ENCODE peak calls at places on chromosomes 3 and 15, in five cellular contexts. W, Z, X, G and Y are unnamed samples.

GRCh38 chr15:70473623-70474366 is 289.6 kb downstream of the UACA start:
- DNase-seq in W (no peak), Z (no peak), X (peak; percentile 44), G (no peak), Y (no peak)

GRCh38 chr3:30681276-30682211 is 75.1 kb downstream of the TGFBR2 start:
- DNase-seq in W (no peak), Z (peak; percentile 9), X (peak; percentile 60), G (no peak), Y (no peak)

GRCh38 chr15:25136119-25136518 is 181.3 kb downstream of the SNRPN start:
- DNase-seq in W (no peak), Z (no peak), X (peak; percentile 54), G (no peak), Y (no peak)

GRCh38 chr3:136070953-136071949 is 105.7 kb downstream of the PPP2R3A start:
- DNase-seq in W (no peak), Z (peak; percentile 93), X (peak; percentile 68), G (no peak), Y (no peak)

GRCh38 chr3:36032180-36032895 is 348.0 kb upstream of the STAC start:
- DNase-seq in W (no peak), Z (no peak), X (no peak), G (no peak), Y (no peak)

GRCh38 chr3:195103623-195104022 is 167.3 kb downstream of the XXYLT1 start:
- DNase-seq in W (no peak), Z (no peak), X (no peak), G (no peak), Y (no peak)

GRCh38 chr15:49832421-49832980 is 211.7 kb downstream of the DTWD1 start:
- DNase-seq in W (no peak), Z (no peak), X (peak; percentile 8), G (no peak), Y (no peak)

GRCh38 chr3:6605245-6605644 is 255.7 kb upstream of the GRM7 start:
- DNase-seq in W (no peak), Z (no peak), X (no peak), G (no peak), Y (no peak)